ENCODE peak calls at places on chromosomes 12 and 14, in four cellular contexts. U, R, S and Y are unnamed samples.

GRCh38 chr12:117360222-117360550 is 1.2 kb downstream of the NOS1 start:
- DNase-seq in U (no peak), R (no peak), S (no peak), Y (no peak)

GRCh38 chr12:102642199-102642598 is 161.8 kb upstream of the IGF1 start:
- DNase-seq in U (no peak), R (peak), S (no peak), Y (no peak)

GRCh38 chr12:105954891-105955607 is 183.7 kb downstream of the NUAK1 start:
- DNase-seq in U (no peak), R (peak), S (no peak), Y (no peak)

GRCh38 chr12:122917508-122918227 is 21.7 kb upstream of the VPS37B start:
- DNase-seq in U (no peak), R (peak), S (no peak), Y (peak)

GRCh38 chr14:32303865-32304264 is 25.2 kb upstream of the AKAP6 start:
- DNase-seq in U (no peak), R (no peak), S (no peak), Y (no peak)

GRCh38 chr12:128069359-128069997 is 197.5 kb upstream of the TMEM132C start:
- DNase-seq in U (peak), R (peak), S (no peak), Y (no peak)

GRCh38 chr12:51683763-51684357 is 92.8 kb downstream of the SCN8A start:
- DNase-seq in U (peak), R (peak), S (no peak), Y (no peak)

GRCh38 chr12:958449-959123 is 9.1 kb upstream of the RAD52 start:
- DNase-seq in U (peak), R (no peak), S (no peak), Y (peak)

GRCh38 chr12:123532021-123532420 is 1.5 kb downstream of the RILPL1 start:
- DNase-seq in U (peak), R (peak), S (no peak), Y (no peak)

GRCh38 chr12:6887460-6887859 is 14.4 kb upstream of the SPSB2 start:
- DNase-seq in U (no peak), R (no peak), S (no peak), Y (peak)

GRCh38 chr14:24726480-24726879 is 92.5 kb upstream of the GZMB start:
- DNase-seq in U (no peak), R (no peak), S (no peak), Y (no peak)